ENCODE peak calls at places on chromosome 1, in eight cellular contexts. One of them, this sample, is unnamed.

GRCh38 chr1:156471496-156472490 is 28.8 kb downstream of the MEF2D start:
- DNase-seq in PC-9: peak; percentile 90
- DNase-seq in fibroblast of lung: no peak
- DNase-seq in WERI-Rb-1: no peak
- DNase-seq in AG10803: no peak
- DNase-seq in foreskin fibroblast: no peak
- DNase-seq in GM06990: no peak
- DNase-seq in fibroblast of the aortic adventitia: peak; percentile 67
- DNase-seq in this sample: no peak

GRCh38 chr1:11855430-11855829 is 3.3 kb downstream of the NPPB start:
- DNase-seq in PC-9: no peak
- DNase-seq in fibroblast of lung: no peak
- DNase-seq in WERI-Rb-1: no peak
- DNase-seq in AG10803: no peak
- DNase-seq in foreskin fibroblast: no peak
- DNase-seq in GM06990: no peak
- DNase-seq in fibroblast of the aortic adventitia: no peak
- DNase-seq in this sample: no peak

GRCh38 chr1:198220428-198220827 is 63.6 kb downstream of the NEK7 start:
- DNase-seq in PC-9: peak; percentile 26
- DNase-seq in fibroblast of lung: peak; percentile 95
- DNase-seq in WERI-Rb-1: no peak
- DNase-seq in AG10803: peak; percentile 32
- DNase-seq in foreskin fibroblast: peak; percentile 86
- DNase-seq in GM06990: no peak
- DNase-seq in fibroblast of the aortic adventitia: peak; percentile 95
- DNase-seq in this sample: no peak

GRCh38 chr1:152034654-152035405 is 2.0 kb downstream of the S100A11 start:
- DNase-seq in PC-9: peak; percentile 78
- DNase-seq in fibroblast of lung: peak; percentile 62
- DNase-seq in WERI-Rb-1: peak; percentile 56
- DNase-seq in AG10803: peak; percentile 76
- DNase-seq in foreskin fibroblast: peak; percentile 63
- DNase-seq in GM06990: peak; percentile 60
- DNase-seq in fibroblast of the aortic adventitia: peak; percentile 76
- DNase-seq in this sample: peak; percentile 39

GRCh38 chr1:156801409-156802121 is 15.1 kb downstream of the SH2D2A start:
- DNase-seq in PC-9: no peak
- DNase-seq in fibroblast of lung: peak; percentile 90
- DNase-seq in WERI-Rb-1: peak; percentile 69
- DNase-seq in AG10803: peak; percentile 97
- DNase-seq in foreskin fibroblast: peak; percentile 83
- DNase-seq in GM06990: no peak
- DNase-seq in fibroblast of the aortic adventitia: peak; percentile 97
- DNase-seq in this sample: no peak

GRCh38 chr1:228315484-228315944 is 91.1 kb downstream of the TRIM11 start:
- DNase-seq in PC-9: no peak
- DNase-seq in fibroblast of lung: no peak
- DNase-seq in WERI-Rb-1: no peak
- DNase-seq in AG10803: no peak
- DNase-seq in foreskin fibroblast: no peak
- DNase-seq in GM06990: no peak
- DNase-seq in fibroblast of the aortic adventitia: no peak
- DNase-seq in this sample: no peak

GRCh38 chr1:84780000-84780716 is 89.9 kb upstream of the SSX2IP start:
- DNase-seq in PC-9: no peak
- DNase-seq in fibroblast of lung: peak; percentile 32
- DNase-seq in WERI-Rb-1: no peak
- DNase-seq in AG10803: peak; percentile 68
- DNase-seq in foreskin fibroblast: peak; percentile 63
- DNase-seq in GM06990: no peak
- DNase-seq in fibroblast of the aortic adventitia: peak; percentile 63
- DNase-seq in this sample: no peak

GRCh38 chr1:169873582-169874200 is 20.0 kb downstream of the SCYL3 start:
- DNase-seq in PC-9: no peak
- DNase-seq in fibroblast of lung: peak; percentile 33
- DNase-seq in WERI-Rb-1: no peak
- DNase-seq in AG10803: no peak
- DNase-seq in foreskin fibroblast: no peak
- DNase-seq in GM06990: no peak
- DNase-seq in fibroblast of the aortic adventitia: no peak
- DNase-seq in this sample: no peak

GRCh38 chr1:34709547-34709946 is 45.3 kb upstream of the GJB5 start:
- DNase-seq in PC-9: peak; percentile 2
- DNase-seq in fibroblast of lung: no peak
- DNase-seq in WERI-Rb-1: no peak
- DNase-seq in AG10803: no peak
- DNase-seq in foreskin fibroblast: no peak
- DNase-seq in GM06990: no peak
- DNase-seq in fibroblast of the aortic adventitia: peak; percentile 8
- DNase-seq in this sample: peak; percentile 26

GRCh38 chr1:39145651-39145970 is 58.9 kb upstream of the MACF1 start:
- DNase-seq in PC-9: no peak
- DNase-seq in fibroblast of lung: no peak
- DNase-seq in WERI-Rb-1: no peak
- DNase-seq in AG10803: no peak
- DNase-seq in foreskin fibroblast: no peak
- DNase-seq in GM06990: no peak
- DNase-seq in fibroblast of the aortic adventitia: no peak
- DNase-seq in this sample: no peak

GRCh38 chr1:39139723-39140360 is 64.7 kb upstream of the MACF1 start:
- DNase-seq in PC-9: no peak
- DNase-seq in fibroblast of lung: no peak
- DNase-seq in WERI-Rb-1: no peak
- DNase-seq in AG10803: peak; percentile 85
- DNase-seq in foreskin fibroblast: no peak
- DNase-seq in GM06990: no peak
- DNase-seq in fibroblast of the aortic adventitia: no peak
- DNase-seq in this sample: no peak

GRCh38 chr1:39144943-39145650 is 59.4 kb upstream of the MACF1 start:
- DNase-seq in PC-9: no peak
- DNase-seq in fibroblast of lung: peak; percentile 75
- DNase-seq in WERI-Rb-1: no peak
- DNase-seq in AG10803: peak; percentile 52
- DNase-seq in foreskin fibroblast: no peak
- DNase-seq in GM06990: no peak
- DNase-seq in fibroblast of the aortic adventitia: peak; percentile 45
- DNase-seq in this sample: no peak

GRCh38 chr1:39141925-39142324 is 62.6 kb upstream of the MACF1 start:
- DNase-seq in PC-9: no peak
- DNase-seq in fibroblast of lung: peak; percentile 80
- DNase-seq in WERI-Rb-1: no peak
- DNase-seq in AG10803: peak; percentile 92
- DNase-seq in foreskin fibroblast: peak; percentile 67
- DNase-seq in GM06990: no peak
- DNase-seq in fibroblast of the aortic adventitia: peak; percentile 68
- DNase-seq in this sample: no peak

DNA sequence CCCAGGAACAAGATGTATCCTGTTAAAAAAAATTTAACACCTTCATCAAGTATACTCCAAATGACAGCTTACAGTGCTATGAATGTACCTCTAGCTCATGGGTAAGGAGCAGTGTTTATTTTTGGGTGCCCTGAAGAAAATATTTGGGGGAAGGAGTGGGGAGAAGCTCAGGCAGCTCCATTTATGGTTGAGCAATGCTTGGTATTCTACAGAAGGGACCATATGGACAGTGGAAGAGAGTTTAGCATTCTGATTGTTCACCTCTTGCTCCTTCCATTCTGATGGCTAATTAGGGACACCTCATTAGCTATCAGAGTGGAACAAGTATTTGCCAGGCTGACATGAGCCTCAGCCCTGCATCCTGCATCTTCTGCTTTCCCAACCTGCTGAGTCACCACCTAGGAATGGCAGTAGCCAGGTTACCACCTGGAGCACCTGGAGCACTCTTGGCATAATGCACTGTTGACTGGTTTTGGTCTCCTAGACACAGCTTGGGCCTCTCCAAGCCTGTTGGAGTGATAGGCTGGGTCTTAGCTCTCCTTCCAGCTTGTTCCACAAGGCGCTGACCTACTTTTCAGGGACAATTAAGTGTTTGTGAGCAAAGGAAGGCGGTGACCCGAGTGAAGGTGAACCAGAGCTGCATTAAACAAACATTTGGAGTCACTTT is 62.0 kb upstream of the MACF1 start:
- DNase-seq in PC-9: peak; percentile 91
- DNase-seq in fibroblast of lung: peak; percentile 59
- DNase-seq in WERI-Rb-1: no peak
- DNase-seq in AG10803: peak; percentile 71
- DNase-seq in foreskin fibroblast: no peak
- DNase-seq in GM06990: no peak
- DNase-seq in fibroblast of the aortic adventitia: no peak
- DNase-seq in this sample: no peak
- TF ChIP-seq CTCF in PC-9: no peak
- TF ChIP-seq CTCF in fibroblast of lung: no peak
- TF ChIP-seq CTCF in WERI-Rb-1: no peak
- TF ChIP-seq CTCF in AG10803: no peak
- TF ChIP-seq CTCF in foreskin fibroblast: no peak
- TF ChIP-seq CTCF in GM06990: no peak
- TF ChIP-seq CTCF in fibroblast of the aortic adventitia: no peak
- TF ChIP-seq CTCF in this sample: no peak

DNA sequence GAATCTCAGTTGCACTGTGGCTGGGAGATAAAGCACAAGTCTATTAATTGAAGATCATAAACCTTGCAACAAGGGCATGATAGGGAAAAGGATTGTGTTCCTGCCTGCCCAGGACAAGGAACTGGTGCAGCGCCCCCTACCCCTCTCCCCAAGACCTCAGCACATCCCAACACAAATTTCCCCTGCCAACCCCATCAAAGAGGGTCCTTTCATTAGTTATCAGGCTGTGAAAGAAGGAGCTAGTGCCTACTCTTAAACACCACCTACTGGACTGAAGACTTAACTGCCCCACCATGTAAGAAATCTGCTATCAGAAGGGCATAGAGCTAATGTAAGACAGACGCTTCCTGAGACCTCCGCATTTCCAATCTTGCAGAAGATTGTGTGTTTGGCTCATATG is 372.6 kb downstream of the AGBL4 start:
- DNase-seq in PC-9: no peak
- DNase-seq in fibroblast of lung: no peak
- DNase-seq in WERI-Rb-1: no peak
- DNase-seq in AG10803: no peak
- DNase-seq in foreskin fibroblast: no peak
- DNase-seq in GM06990: no peak
- DNase-seq in fibroblast of the aortic adventitia: no peak
- DNase-seq in this sample: no peak
- TF ChIP-seq CTCF in PC-9: no peak
- TF ChIP-seq CTCF in fibroblast of lung: no peak
- TF ChIP-seq CTCF in WERI-Rb-1: peak; percentile 25
- TF ChIP-seq CTCF in AG10803: no peak
- TF ChIP-seq CTCF in foreskin fibroblast: no peak
- TF ChIP-seq CTCF in GM06990: no peak
- TF ChIP-seq CTCF in fibroblast of the aortic adventitia: no peak
- TF ChIP-seq CTCF in this sample: no peak

DNA sequence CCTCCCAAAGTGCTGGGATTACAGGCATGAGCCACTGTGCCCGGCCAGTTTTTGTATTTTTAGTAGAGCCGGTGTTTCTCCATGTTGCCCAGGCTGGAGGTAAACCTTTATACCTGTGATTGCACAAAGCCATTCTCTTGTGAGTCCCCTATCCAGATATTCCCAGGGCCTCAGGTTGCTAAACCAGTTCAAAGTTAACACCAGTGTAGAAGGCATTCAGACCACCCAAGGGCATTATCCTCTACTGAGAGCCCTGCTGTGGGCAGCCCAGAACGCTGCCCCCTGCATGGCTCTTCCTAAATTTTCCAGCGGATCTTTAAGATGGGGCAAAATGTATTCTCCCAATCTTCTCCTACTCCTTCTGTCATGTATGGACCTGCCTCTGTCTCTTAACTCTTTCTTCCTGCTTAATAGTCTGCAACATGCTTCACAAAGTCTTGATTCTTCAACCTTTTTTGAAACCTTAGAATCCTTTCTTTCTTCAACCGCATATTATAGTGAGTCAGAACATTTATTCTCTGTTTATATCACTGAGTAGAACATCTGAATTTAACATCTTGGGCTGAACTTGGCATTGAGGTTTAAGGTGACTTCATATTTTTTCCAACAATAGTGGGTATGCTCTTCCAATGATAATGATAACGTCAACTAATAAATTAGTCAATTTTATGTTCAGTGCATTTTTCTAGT is 36.0 kb downstream of the UBE4B start:
- DNase-seq in PC-9: no peak
- DNase-seq in fibroblast of lung: peak; percentile 65
- DNase-seq in WERI-Rb-1: no peak
- DNase-seq in AG10803: no peak
- DNase-seq in foreskin fibroblast: no peak
- DNase-seq in GM06990: no peak
- DNase-seq in fibroblast of the aortic adventitia: no peak
- DNase-seq in this sample: no peak
- TF ChIP-seq CTCF in PC-9: no peak
- TF ChIP-seq CTCF in fibroblast of lung: no peak
- TF ChIP-seq CTCF in WERI-Rb-1: no peak
- TF ChIP-seq CTCF in AG10803: no peak
- TF ChIP-seq CTCF in foreskin fibroblast: no peak
- TF ChIP-seq CTCF in GM06990: no peak
- TF ChIP-seq CTCF in fibroblast of the aortic adventitia: no peak
- TF ChIP-seq CTCF in this sample: no peak

GRCh38 chr1:37017737-37018136 is 16.6 kb downstream of the GRIK3 start:
- DNase-seq in PC-9: no peak
- DNase-seq in fibroblast of lung: no peak
- DNase-seq in WERI-Rb-1: no peak
- DNase-seq in AG10803: no peak
- DNase-seq in foreskin fibroblast: no peak
- DNase-seq in GM06990: no peak
- DNase-seq in fibroblast of the aortic adventitia: no peak
- DNase-seq in this sample: no peak

GRCh38 chr1:37015713-37016112 is 18.6 kb downstream of the GRIK3 start:
- DNase-seq in PC-9: no peak
- DNase-seq in fibroblast of lung: no peak
- DNase-seq in WERI-Rb-1: no peak
- DNase-seq in AG10803: no peak
- DNase-seq in foreskin fibroblast: no peak
- DNase-seq in GM06990: no peak
- DNase-seq in fibroblast of the aortic adventitia: no peak
- DNase-seq in this sample: no peak

GRCh38 chr1:37016121-37016520 is 18.2 kb downstream of the GRIK3 start:
- DNase-seq in PC-9: no peak
- DNase-seq in fibroblast of lung: no peak
- DNase-seq in WERI-Rb-1: no peak
- DNase-seq in AG10803: no peak
- DNase-seq in foreskin fibroblast: no peak
- DNase-seq in GM06990: no peak
- DNase-seq in fibroblast of the aortic adventitia: no peak
- DNase-seq in this sample: no peak

DNA sequence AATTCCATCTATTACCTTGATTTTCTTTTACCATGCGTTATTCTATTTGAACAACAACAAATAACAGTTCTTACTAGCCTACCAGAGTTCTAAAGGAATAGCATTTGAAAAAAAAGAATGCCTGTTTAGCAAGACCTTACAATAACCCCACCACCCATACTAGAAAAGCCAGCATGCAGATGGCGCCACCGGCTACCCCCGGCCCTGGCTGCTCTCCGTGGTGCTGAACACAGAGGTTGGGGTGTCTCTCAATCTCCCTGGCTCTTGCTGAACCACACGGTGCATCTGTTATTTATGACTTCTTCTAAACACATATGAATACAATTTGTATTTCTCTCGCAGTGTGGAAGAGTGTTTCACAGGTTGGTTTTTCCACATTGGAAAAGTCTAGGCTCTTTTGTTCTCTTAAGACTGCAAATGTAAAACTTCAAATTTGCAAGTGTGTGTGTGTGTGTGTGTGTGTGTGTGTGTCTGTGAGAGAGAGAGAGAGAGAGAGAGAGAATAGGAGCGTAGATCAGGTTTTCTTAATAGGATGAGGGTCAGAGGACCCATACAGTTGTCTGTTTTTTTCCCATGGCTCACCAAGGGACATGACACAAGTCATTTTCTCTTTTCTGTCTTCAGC is 13.6 kb downstream of the GRIK3 start:
- DNase-seq in PC-9: peak; percentile 7
- DNase-seq in fibroblast of lung: no peak
- DNase-seq in WERI-Rb-1: no peak
- DNase-seq in AG10803: no peak
- DNase-seq in foreskin fibroblast: no peak
- DNase-seq in GM06990: no peak
- DNase-seq in fibroblast of the aortic adventitia: no peak
- DNase-seq in this sample: peak; percentile 65
- TF ChIP-seq CTCF in PC-9: no peak
- TF ChIP-seq CTCF in fibroblast of lung: no peak
- TF ChIP-seq CTCF in WERI-Rb-1: no peak
- TF ChIP-seq CTCF in AG10803: no peak
- TF ChIP-seq CTCF in foreskin fibroblast: no peak
- TF ChIP-seq CTCF in GM06990: no peak
- TF ChIP-seq CTCF in fibroblast of the aortic adventitia: no peak
- TF ChIP-seq CTCF in this sample: peak; percentile 34

This sample was measured in progenitor cell of endocrine pancreas.